ENCODE peak calls at places on chromosomes 5 and 9, in four cellular contexts. J, U, L and V are unnamed samples.

GRCh38 chr5:39274388-39275085 is 55.2 kb upstream of the FYB1 start:
- DNase-seq in J (no peak), L (peak), U (no peak), V (peak)

GRCh38 chr9:136838314-136839228 is 3.7 kb upstream of the AJM1 start:
- DNase-seq in U (no peak), J (no peak), L (no peak), V (no peak)

GRCh38 chr5:90390326-90390725 is 19.2 kb downstream of the CETN3 start:
- DNase-seq in L (no peak), J (no peak), U (no peak), V (no peak)

GRCh38 chr9:9996259-9996658 is 616.5 kb downstream of the PTPRD start:
- DNase-seq in U (no peak), L (no peak), J (no peak), V (no peak)

GRCh38 chr5:37071901-37072581 is 177.1 kb downstream of the CPLANE1 start:
- DNase-seq in L (no peak), J (no peak), U (no peak), V (no peak)

GRCh38 chr5:110903966-110904365 is 165.2 kb downstream of the SLC25A46 start:
- DNase-seq in J (no peak), L (no peak), U (no peak), V (no peak)

GRCh38 chr5:72380491-72381274 is 60.5 kb downstream of the PTCD2 start:
- DNase-seq in J (no peak), U (no peak), L (no peak), V (peak)

GRCh38 chr9:117325110-117325788 is 89.6 kb downstream of the ASTN2 start:
- DNase-seq in J (no peak), L (no peak), U (no peak), V (no peak)

GRCh38 chr5:124234022-124234899 is 512.2 kb downstream of the ZNF608 start:
- DNase-seq in L (no peak), J (no peak), U (no peak), V (no peak)

GRCh38 chr9:33249983-33250382 is 10.0 kb downstream of the SPINK4 start:
- DNase-seq in J (no peak), U (no peak), L (no peak), V (no peak)

DNA sequence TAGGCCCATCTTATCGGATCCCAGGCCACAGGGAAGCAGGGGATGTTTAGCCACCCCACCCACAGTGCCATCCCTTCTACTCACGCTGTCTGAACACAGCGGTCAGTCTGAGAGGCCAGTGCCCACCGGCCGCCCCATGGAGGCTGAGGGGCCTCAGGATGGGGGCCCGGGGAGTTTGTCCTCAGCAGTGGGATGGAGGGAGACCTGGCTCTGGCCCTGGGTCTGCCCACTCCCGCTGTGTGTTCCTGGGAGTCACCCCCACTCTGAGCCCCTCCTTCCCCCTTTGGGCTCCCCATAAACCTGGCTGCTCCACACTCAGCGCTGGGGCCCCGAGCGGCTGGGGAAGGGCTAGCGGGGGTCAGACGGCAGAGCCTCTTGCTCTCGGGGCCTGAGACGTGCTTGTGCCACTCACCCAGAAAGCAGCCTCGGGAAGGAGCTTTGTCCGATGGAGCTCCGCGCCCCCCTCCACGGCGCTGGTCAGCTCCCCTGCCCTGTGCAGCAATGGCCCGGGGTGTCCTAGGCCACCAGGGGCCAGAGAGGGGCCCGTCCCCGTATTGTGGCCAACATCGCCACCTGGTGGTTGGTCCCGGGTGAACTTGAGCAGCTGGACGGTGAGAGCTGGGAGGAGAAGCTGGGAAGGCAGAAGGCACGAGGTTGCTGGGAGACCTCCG is 10.9 kb upstream of the LAMC3 start:
- DNase-seq in J (peak), U (peak), L (peak), V (peak)
- TF ChIP-seq CTCF in J (peak), U (peak), L (peak), V (no peak)

DNA sequence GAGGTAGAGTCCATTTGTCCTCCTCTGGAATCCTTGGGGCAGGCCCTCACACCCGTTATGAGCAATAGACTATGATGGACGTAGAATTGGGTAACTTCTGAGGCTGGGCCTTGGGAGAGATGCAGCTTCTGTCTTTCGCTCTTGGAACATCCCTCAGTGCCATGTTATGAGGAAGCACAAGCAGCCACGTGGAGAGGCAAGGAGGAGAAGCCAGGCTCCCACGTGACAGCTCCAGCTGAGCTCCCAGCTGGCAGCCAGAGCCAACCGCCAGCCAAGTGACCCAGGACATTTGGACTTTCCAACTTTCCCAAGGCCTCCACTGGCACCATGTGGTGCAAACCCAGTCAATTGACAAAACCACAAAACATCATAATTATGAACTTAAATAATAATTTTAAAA is 43.0 kb upstream of the BOD1 start:
- DNase-seq in J (peak), U (no peak), L (no peak), V (no peak)
- TF ChIP-seq CTCF in J (no peak), U (no peak), L (no peak), V (no peak)

GRCh38 chr9:71985070-71985956 is 73.9 kb downstream of the C9orf85 start:
- DNase-seq in L (no peak), J (no peak), U (no peak), V (no peak)
- TF ChIP-seq CTCF in L (no peak), J (no peak), U (no peak), V (no peak)

GRCh38 chr9:14071484-14071883 is 242.5 kb downstream of the NFIB start:
- DNase-seq in U (no peak), L (no peak), J (no peak), V (no peak)
- TF ChIP-seq CTCF in U (no peak), L (no peak), J (no peak), V (no peak)

DNA sequence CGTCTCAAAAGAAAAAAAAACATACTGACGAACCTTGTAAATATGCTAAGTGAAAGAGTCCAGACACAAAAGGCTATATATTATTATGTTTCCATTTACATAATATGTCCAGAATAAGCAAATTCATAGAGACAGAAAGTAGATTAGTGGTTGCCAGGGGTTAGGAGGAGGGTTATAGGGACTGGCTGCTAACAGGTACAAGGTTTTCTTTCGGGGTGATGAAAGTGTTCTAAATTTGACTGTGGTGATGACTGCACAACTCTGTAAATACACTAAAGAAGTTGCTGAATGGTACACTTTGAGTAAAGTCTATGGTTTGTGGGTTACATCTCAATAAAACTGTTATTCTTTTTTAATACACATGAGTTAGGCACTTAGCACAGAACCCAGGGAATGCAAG is 98.8 kb downstream of the MYO10 start:
- DNase-seq in J (no peak), U (no peak), L (no peak), V (no peak)
- TF ChIP-seq CTCF in J (no peak), U (no peak), L (no peak), V (no peak)

DNA sequence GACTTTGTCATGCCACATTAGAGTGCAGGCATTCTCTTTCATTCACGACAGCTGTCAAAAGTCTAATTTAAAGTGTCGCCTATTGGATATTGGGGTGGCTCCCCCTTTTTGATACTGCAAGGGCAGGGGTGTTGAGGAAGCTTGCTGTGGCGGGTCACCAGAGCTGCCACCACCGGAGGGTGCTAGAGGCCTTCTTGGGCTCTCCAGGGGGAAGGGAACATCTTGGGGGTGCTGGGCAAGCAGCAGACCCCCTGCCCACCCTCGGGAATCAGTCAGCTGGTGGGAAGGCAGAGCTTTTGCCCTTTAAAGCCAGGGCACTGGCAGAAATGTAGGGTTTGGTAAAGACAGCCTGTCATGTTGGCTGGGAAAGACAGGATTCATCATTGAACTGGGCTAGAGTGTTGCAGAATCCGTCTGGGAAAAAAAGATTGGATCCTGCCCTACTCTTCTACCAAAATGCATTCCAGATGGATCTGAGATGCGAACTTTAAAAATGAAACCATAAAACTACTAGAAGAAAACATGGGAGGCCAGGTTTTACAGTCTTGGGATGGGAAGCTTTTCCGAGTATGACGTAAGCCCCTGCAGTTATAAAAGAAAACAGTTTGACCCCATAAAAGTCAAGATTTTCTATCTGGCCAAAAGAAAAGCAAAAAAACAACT is 22.3 kb downstream of the COL5A1 start:
- DNase-seq in L (no peak), U (no peak), J (no peak), V (no peak)
- TF ChIP-seq CTCF in L (no peak), U (no peak), J (no peak), V (peak)

DNA sequence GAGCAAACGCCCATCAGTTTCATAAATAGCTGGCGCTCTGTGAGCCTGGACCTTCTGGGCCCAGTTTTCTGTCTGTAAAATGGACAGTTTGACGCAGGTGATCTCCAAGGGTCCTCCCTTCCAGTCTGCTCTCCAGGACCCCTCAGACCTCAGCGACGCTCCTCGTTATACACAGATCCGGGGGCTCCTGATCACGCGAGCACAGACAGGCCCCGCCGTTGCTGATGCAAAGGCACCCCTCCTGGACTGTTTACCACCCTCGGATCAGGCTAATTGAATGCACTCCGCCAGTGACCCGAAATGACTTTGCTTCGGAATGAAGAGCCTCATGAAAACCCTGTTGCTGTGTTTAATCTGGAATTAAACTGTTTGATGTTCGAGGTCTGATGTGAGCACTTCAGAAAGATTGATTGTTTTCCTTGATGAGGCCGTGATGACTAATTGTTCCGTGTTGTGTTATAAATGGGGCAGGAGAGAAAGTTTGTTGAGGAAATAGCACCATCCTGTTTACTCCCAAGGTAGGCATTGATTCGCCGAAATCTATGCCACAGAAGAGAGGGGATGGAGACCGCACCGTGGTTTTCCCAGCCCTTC is 190.5 kb upstream of the PPP1R26 start:
- DNase-seq in L (no peak), U (no peak), J (no peak), V (no peak)
- TF ChIP-seq CTCF in L (no peak), U (no peak), J (no peak), V (no peak)

DNA sequence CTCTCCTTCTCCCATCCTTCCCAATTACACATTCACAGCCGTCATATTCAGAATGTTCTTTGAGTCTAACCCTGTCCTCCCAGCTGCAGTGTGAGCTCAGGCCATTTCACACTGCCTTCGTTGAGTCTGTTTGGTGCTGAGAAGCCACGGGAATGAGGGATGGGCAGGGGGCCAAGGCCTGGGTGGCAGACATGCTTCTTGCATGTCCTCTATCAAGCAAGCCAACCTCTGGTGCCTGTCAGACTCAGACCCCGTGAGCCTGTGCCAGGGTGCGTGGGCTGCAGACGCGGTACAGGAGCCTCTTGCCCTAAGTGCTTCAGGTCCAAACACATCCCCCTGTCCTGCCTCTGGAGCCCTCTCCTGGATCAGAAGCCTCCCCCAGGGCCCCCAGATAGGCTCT is 46.6 kb upstream of the CDKN2AIPNL start:
- DNase-seq in L (no peak), J (no peak), U (no peak), V (no peak)
- TF ChIP-seq CTCF in L (no peak), J (no peak), U (no peak), V (no peak)

GRCh38 chr9:73412874-73413273 is 261.2 kb downstream of the ANXA1 start:
- DNase-seq in U (no peak), L (no peak), J (no peak), V (no peak)
- TF ChIP-seq CTCF in U (no peak), L (no peak), J (no peak), V (no peak)

DNA sequence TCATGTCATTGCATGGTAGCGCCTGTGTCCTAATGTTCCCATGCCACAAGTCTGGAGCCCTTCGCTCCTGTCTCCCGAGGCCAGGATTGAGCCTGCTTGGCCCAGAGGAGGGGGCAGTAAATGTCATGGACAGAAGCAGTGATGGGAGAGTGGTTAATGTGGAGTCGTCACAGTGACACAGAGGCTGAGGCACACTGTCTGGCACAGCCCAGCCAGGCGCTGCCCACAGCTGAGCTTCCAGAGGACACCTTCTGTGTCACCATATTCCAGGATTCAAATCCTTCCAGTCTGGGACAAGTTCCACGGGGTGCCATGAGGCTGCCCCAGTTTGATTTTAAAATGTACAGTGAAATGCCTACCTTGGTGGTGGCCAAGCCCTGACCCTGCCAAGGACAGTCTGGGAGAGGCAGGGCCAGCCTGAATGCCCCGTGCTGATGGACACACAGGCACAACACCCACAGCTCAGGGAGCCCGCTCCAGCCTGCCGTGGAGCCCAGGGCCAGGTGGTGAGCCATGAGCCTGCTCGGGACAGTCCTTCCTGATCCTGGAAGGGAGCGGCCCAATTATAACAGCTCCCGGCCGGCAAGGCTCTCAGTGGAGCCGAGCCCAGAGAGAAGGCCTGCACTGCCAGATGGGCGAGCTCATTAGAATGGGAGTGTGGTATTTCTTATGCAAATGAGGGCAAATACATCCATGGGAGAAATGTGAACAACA is 99.1 kb upstream of the RUFY1 start:
- DNase-seq in J (no peak), L (no peak), U (no peak), V (no peak)
- TF ChIP-seq CTCF in J (no peak), L (no peak), U (no peak), V (no peak)